ENCODE peak calls at places on chromosomes 7 and 10, in six cellular contexts. D, G, A, T, X and E are unnamed samples.

GRCh38 chr7:157558061-157558460 is 221.3 kb downstream of the DNAJB6 start:
- DNase-seq in A (no peak), X (no peak), T (no peak), D (no peak), G (no peak), E (no peak)

GRCh38 chr10:103193820-103194529 is 903 bp upstream of the NT5C2 start:
- DNase-seq in D (no peak), A (no peak), X (peak; percentile 8), G (no peak), T (no peak), E (no peak)

GRCh38 chr7:156020566-156020965 is 208.3 kb upstream of the SHH start:
- DNase-seq in T (no peak), X (no peak), A (no peak), G (no peak), D (no peak), E (no peak)

GRCh38 chr7:54837167-54837566 is 78.2 kb upstream of the SEC61G start:
- DNase-seq in A (no peak), D (no peak), X (no peak), T (no peak), G (no peak), E (no peak)

GRCh38 chr7:121562274-121562673 is 166.2 kb upstream of the FAM3C start:
- DNase-seq in D (no peak), T (no peak), A (no peak), G (no peak), X (no peak), E (no peak)

GRCh38 chr10:132904169-132904813 is 38.1 kb downstream of the CFAP46 start:
- DNase-seq in A (no peak), T (peak; percentile 20), X (peak; percentile 31), D (peak; percentile 8), G (no peak), E (peak; percentile 16)

GRCh38 chr7:12741951-12742575 is 54.6 kb downstream of the ARL4A start:
- DNase-seq in D (no peak), T (no peak), G (no peak), X (peak; percentile 65), A (no peak), E (no peak)

GRCh38 chr7:73615886-73616285 is 8.4 kb downstream of the MLXIPL start:
- DNase-seq in A (no peak), D (no peak), X (no peak), G (no peak), T (no peak), E (no peak)

GRCh38 chr10:72206511-72207229 is 9.1 kb upstream of the ANAPC16 start:
- DNase-seq in X (no peak), G (no peak), D (no peak), T (no peak), A (no peak), E (no peak)

GRCh38 chr7:17380696-17381662 is 82.5 kb downstream of the AHR start:
- DNase-seq in D (no peak), G (no peak), A (no peak), T (no peak), X (peak; percentile 36), E (no peak)

GRCh38 chr7:101547022-101547915 is 81.8 kb downstream of the MYL10 start:
- DNase-seq in T (peak; percentile 35), A (no peak), G (no peak), D (no peak), X (no peak), E (no peak)

GRCh38 chr7:18771834-18772566 is 276.5 kb downstream of the HDAC9 start:
- DNase-seq in X (no peak), T (no peak), D (no peak), G (no peak), A (no peak), E (no peak)

GRCh38 chr10:132882481-132882951 is 59.9 kb downstream of the CFAP46 start:
- DNase-seq in T (no peak), G (no peak), D (no peak), X (no peak), A (no peak), E (no peak)

GRCh38 chr10:97427571-97428179 is 1.7 kb downstream of the PGAM1 start:
- DNase-seq in G (no peak), D (no peak), X (no peak), A (peak; percentile 67), T (no peak), E (peak; percentile 46)

GRCh38 chr10:53918755-53919154 is 882.3 kb downstream of the PCDH15 start:
- DNase-seq in D (no peak), X (no peak), G (no peak), A (no peak), T (no peak), E (no peak)